ENCODE peak calls at places on chromosome 14, in nine cellular contexts. W, Q, D, B, O, E, X, I and J are unnamed samples.

GRCh38 chr14:64416348-64416932 is 28.3 kb downstream of the MTHFD1 start:
- DNase-seq in W (no peak), D (no peak), B (no peak), E (no peak), O (no peak), X (no peak), Q (no peak), I (no peak), J (no peak)

GRCh38 chr14:29741909-29742401 is 185.7 kb downstream of the PRKD1 start:
- DNase-seq in O (peak; percentile 80), B (no peak), X (no peak), Q (no peak), I (no peak), W (peak; percentile 12), D (no peak), E (no peak), J (no peak)

GRCh38 chr14:21024668-21025373 is at the start of gene NDRG2:
- DNase-seq in O (no peak), Q (peak; percentile 94), E (peak; percentile 73), I (peak; percentile 94), W (no peak), D (peak; percentile 73), X (peak; percentile 91), B (peak; percentile 91), J (peak; percentile 64)

GRCh38 chr14:29842228-29842627 is 85.4 kb downstream of the PRKD1 start:
- DNase-seq in D (no peak), O (no peak), B (no peak), I (no peak), W (no peak), E (no peak), X (no peak), Q (no peak), J (no peak)

GRCh38 chr14:37597538-37598084 is 2.2 kb downstream of the TTC6 start:
- DNase-seq in O (no peak), E (no peak), D (peak; percentile 65), B (peak; percentile 78), I (peak; percentile 53), Q (peak; percentile 57), X (no peak), W (no peak), J (no peak)

GRCh38 chr14:82084813-82085212 is 551.2 kb upstream of the SEL1L start:
- DNase-seq in E (no peak), D (no peak), Q (no peak), X (no peak), O (no peak), I (peak; percentile 11), B (no peak), W (no peak), J (no peak)

GRCh38 chr14:95064256-95064655 is 93.1 kb downstream of the DICER1 start:
- DNase-seq in X (no peak), B (no peak), E (no peak), O (no peak), I (no peak), W (no peak), Q (peak; percentile 41), D (no peak), J (no peak)

GRCh38 chr14:23470947-23471346 is 1.4 kb downstream of the NGDN start:
- DNase-seq in W (no peak), O (no peak), X (no peak), B (no peak), I (no peak), E (no peak), D (no peak), Q (no peak), J (no peak)

GRCh38 chr14:58807271-58807670 is 169.5 kb downstream of the DACT1 start:
- DNase-seq in I (no peak), B (no peak), E (no peak), Q (no peak), X (no peak), W (no peak), D (no peak), O (no peak), J (no peak)

GRCh38 chr14:101862177-101862576 is 100.7 kb downstream of the PPP2R5C start:
- DNase-seq in B (no peak), Q (no peak), O (peak; percentile 62), E (no peak), D (no peak), X (no peak), W (peak; percentile 29), I (no peak), J (no peak)

GRCh38 chr14:69395929-69396328 is 2.2 kb downstream of the ERH start:
- DNase-seq in X (no peak), D (no peak), B (no peak), O (no peak), W (no peak), E (no peak), Q (no peak), I (no peak), J (no peak)

GRCh38 chr14:69398053-69398817 is at the start of the genes ERH and SLC39A9:
- DNase-seq in D (peak; percentile 86), I (peak; percentile 92), O (peak; percentile 99), Q (peak; percentile 98), E (peak; percentile 93), W (peak; percentile 96), X (peak; percentile 95), B (peak; percentile 97), J (peak; percentile 83)

GRCh38 chr14:69399750-69400149 is 1.3 kb downstream of the SLC39A9 start:
- DNase-seq in D (no peak), X (no peak), O (no peak), I (no peak), W (no peak), Q (no peak), B (no peak), E (no peak), J (no peak)

GRCh38 chr14:69400154-69400553 is 1.7 kb downstream of the SLC39A9 start:
- DNase-seq in W (no peak), I (no peak), X (no peak), O (no peak), Q (no peak), E (no peak), D (no peak), B (no peak), J (no peak)

DNA sequence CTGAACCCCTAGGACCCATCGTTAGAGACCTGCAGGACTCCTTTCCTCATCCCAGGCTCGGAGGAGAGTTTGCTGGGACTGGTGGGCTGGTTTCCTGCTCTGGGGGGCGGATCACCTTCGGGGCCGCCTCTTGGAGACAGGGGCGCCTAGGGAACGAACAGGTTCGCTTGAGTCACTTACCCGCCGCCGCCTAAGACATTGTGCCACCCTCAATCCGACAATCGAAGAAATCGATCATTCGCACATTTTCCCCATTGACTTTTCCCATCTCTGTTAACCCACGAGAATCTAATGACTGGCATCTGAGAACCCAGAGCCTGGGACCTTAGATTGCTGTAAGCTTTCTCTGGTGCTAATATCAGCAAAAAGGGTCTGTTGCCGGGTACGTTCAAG is 322 bp downstream of the SLC39A9 start:
- DNase-seq in W (no peak), I (no peak), O (no peak), Q (no peak), B (no peak), D (peak; percentile 5), E (no peak), X (no peak), J (peak; percentile 63)
- TF ChIP-seq CTCF in W (no peak), I (no peak), O (no peak), Q (no peak), B (no peak), D (no peak), E (no peak), X (no peak), J (no peak)

DNA sequence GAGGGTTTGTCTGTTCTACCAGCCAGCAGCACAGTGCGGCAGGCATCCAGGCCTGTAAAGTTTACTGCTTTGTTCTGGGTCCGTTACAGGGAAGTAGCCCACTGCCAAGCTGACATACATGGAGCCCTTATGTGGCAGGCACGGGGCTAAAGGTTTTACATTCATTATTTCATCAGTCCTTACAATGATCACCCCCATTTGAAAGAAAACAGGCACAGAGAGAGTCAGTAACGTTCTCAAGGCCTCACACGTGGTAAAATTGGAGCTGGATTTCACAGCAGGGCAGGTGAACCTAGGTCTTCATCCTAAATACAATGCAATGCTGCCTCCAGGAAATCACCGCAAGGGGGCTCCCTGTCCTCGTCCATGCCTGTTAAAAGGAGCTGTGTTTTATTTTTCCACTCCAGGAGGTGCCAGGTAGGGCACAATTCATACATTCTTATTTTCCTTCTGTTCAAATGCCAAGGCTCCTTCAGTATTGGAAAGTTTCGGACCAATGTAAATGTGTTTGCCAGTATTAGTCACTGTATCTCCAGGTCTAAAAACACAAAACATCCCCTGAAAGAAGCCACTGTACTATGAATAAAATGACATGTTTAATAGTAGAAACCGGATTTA is 172.2 kb upstream of the GZMB start:
- DNase-seq in B (peak; percentile 91), E (no peak), D (peak; percentile 78), Q (peak; percentile 74), I (peak; percentile 80), X (no peak), O (peak; percentile 42), W (peak; percentile 33), J (no peak)
- TF ChIP-seq CTCF in B (peak; percentile 80), E (no peak), D (peak; percentile 67), Q (peak; percentile 77), I (peak; percentile 94), X (peak; percentile 64), O (peak; percentile 82), W (peak; percentile 86), J (no peak)

GRCh38 chr14:66109426-66109825 is 376.7 kb upstream of the CCDC196 start:
- DNase-seq in D (no peak), W (no peak), I (no peak), Q (no peak), E (no peak), O (no peak), X (no peak), B (no peak), J (no peak)
- TF ChIP-seq CTCF in D (peak; percentile 24), W (no peak), I (no peak), Q (no peak), E (no peak), O (no peak), X (no peak), B (no peak), J (no peak)

GRCh38 chr14:98288825-98289224 is 983.2 kb downstream of the BCL11B start:
- DNase-seq in X (no peak), O (no peak), I (no peak), B (no peak), E (no peak), D (no peak), Q (no peak), W (no peak), J (no peak)
- TF ChIP-seq CTCF in X (no peak), O (no peak), I (no peak), B (no peak), E (no peak), D (no peak), Q (no peak), W (no peak), J (no peak)

DNA sequence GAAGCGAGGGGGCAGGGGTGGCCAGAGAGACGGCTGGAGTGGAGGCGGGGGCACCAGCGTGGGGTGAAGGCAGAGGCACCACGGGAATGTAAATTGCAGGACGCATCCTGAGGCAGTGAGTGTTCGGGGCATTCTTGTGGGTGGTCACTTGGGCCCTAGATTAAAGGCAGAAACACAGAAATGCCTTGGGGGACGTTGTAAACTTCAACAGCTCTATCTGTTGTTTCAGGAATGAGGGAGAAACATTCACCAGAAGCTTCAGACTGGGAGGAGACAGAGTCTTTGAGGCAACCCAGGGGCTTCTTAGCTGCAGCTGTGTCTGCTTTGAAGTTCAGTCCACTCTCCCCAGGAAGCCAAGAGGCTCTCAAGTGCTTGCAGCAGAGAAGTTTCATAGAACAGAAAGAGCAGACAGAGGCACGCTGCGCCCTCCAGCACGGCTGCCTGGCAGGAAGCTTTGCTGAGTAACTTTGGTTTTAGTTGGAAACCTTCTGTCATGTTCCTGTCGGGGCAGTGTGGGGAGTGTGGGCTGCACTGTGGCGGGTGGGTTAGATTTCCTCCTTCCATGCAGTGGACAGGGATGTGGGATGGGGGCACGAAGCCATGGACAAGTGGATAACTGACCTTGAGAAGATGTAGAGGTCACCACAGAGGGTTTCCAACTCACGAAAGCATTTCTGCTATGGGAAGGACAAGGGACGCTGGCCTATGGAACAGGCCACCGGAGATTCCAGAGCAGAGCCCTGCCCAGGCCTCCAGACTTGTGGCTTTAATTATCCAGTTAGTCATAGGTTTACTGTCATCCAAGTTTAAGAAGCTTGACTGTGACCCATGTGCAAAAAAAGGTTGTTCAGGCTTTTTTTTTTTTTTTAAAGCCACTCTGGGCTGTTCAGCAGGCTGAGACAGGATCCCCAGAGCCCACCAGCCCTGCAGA is 107.6 kb downstream of the ARF6 start:
- DNase-seq in Q (peak; percentile 83), D (no peak), E (peak; percentile 67), B (peak; percentile 63), X (peak; percentile 79), O (peak; percentile 97), W (peak; percentile 95), I (peak; percentile 25), J (peak; percentile 34)
- TF ChIP-seq CTCF in Q (no peak), D (no peak), E (no peak), B (no peak), X (no peak), O (no peak), W (peak; percentile 24), I (no peak), J (no peak)